ENCODE peak calls at places on chromosomes 7 and 10, in six cellular contexts. K is AG04450, R is A673, T is epithelial cell of esophagus, E is foreskin fibroblast, M is lung. J is an unnamed sample.

GRCh38 chr10:117137031-117137910 is 799 bp downstream of the VAX1 start:
- DNase-seq in E (peak; percentile 20), R (peak; percentile 81), M (no peak), T (peak; percentile 33), K (no peak), J (peak; percentile 26)

GRCh38 chr10:18145652-18146051 is 5.4 kb downstream of the CACNB2 start:
- DNase-seq in E (no peak), T (peak; percentile 18), K (no peak), M (no peak), R (peak; percentile 54), J (peak; percentile 51)

GRCh38 chr7:74174606-74175082 is 488 bp downstream of the EIF4H start:
- DNase-seq in E (no peak), K (no peak), M (peak; percentile 36), T (peak; percentile 60), R (peak; percentile 54), J (peak; percentile 69)

GRCh38 chr7:11437987-11438386 is 394.0 kb downstream of the THSD7A start:
- DNase-seq in T (peak; percentile 45), R (peak; percentile 29), M (no peak), E (peak; percentile 48), K (peak; percentile 6), J (peak; percentile 50)

GRCh38 chr10:7872041-7872442 is 53.7 kb downstream of the TAF3 start:
- DNase-seq in E (no peak), M (no peak), K (no peak), T (peak; percentile 15), R (peak; percentile 62), J (peak; percentile 54)

GRCh38 chr7:121204537-121204936 is 124.3 kb upstream of the WNT16 start:
- DNase-seq in K (no peak), T (peak; percentile 41), R (no peak), E (peak; percentile 43), M (no peak), J (no peak)

GRCh38 chr10:104330168-104331117 is 7.8 kb downstream of the ITPRIP start:
- DNase-seq in K (no peak), E (peak; percentile 84), R (no peak), M (no peak), T (peak; percentile 84), J (peak; percentile 94)

GRCh38 chr10:125076891-125077643 is 83.3 kb downstream of the CTBP2 start:
- DNase-seq in R (no peak), E (no peak), M (no peak), K (no peak), T (no peak), J (peak; percentile 70)

GRCh38 chr7:74344128-74344496 is 54.9 kb downstream of the CLIP2 start:
- DNase-seq in R (no peak), M (no peak), T (no peak), E (peak; percentile 16), K (no peak), J (peak; percentile 43)

GRCh38 chr7:5692112-5692844 is 89.2 kb downstream of the RNF216 start:
- DNase-seq in T (peak; percentile 97), E (peak; percentile 94), K (peak; percentile 96), M (peak; percentile 47), R (peak; percentile 15), J (peak; percentile 100)

GRCh38 chr7:5691536-5692090 is 89.8 kb downstream of the RNF216 start:
- DNase-seq in T (no peak), K (no peak), E (no peak), R (no peak), M (no peak), J (no peak)

GRCh38 chr7:5694221-5694754 is 87.2 kb downstream of the RNF216 start:
- DNase-seq in K (peak; percentile 92), M (no peak), T (peak; percentile 65), R (no peak), E (peak; percentile 88), J (peak; percentile 80)

GRCh38 chr7:5693529-5693928 is 87.9 kb downstream of the RNF216 start:
- DNase-seq in K (no peak), E (peak; percentile 64), R (no peak), M (no peak), T (peak; percentile 87), J (peak; percentile 59)

GRCh38 chr7:5692845-5693278 is 88.6 kb downstream of the RNF216 start:
- DNase-seq in M (no peak), E (peak; percentile 63), R (no peak), K (peak; percentile 67), T (peak; percentile 74), J (peak; percentile 92)
- H3K4me3 ChIP-seq in M (no peak overlapping the region), E (peak overlapping the region; percentile 5), R (no peak overlapping the region), K (peak overlapping the region; percentile 44), T (peak overlapping the region; percentile 15), J (peak overlapping the region; percentile 36)

GRCh38 chr10:72094574-72094973 is 6.2 kb upstream of the SPOCK2 start:
- DNase-seq in E (no peak), M (no peak), K (no peak), T (no peak), R (no peak), J (no peak)

GRCh38 chr10:72098301-72099053 is 10.1 kb upstream of the SPOCK2 start:
- DNase-seq in R (peak; percentile 53), K (no peak), T (no peak), M (no peak), E (no peak), J (no peak)

GRCh38 chr10:72097448-72098300 is 9.3 kb upstream of the SPOCK2 start:
- DNase-seq in E (peak; percentile 76), K (peak; percentile 72), R (no peak), M (no peak), T (peak; percentile 62), J (peak; percentile 97)

GRCh38 chr10:72095195-72095594 is 6.8 kb upstream of the SPOCK2 start:
- DNase-seq in T (no peak), M (no peak), E (no peak), K (no peak), R (no peak), J (no peak)

DNA sequence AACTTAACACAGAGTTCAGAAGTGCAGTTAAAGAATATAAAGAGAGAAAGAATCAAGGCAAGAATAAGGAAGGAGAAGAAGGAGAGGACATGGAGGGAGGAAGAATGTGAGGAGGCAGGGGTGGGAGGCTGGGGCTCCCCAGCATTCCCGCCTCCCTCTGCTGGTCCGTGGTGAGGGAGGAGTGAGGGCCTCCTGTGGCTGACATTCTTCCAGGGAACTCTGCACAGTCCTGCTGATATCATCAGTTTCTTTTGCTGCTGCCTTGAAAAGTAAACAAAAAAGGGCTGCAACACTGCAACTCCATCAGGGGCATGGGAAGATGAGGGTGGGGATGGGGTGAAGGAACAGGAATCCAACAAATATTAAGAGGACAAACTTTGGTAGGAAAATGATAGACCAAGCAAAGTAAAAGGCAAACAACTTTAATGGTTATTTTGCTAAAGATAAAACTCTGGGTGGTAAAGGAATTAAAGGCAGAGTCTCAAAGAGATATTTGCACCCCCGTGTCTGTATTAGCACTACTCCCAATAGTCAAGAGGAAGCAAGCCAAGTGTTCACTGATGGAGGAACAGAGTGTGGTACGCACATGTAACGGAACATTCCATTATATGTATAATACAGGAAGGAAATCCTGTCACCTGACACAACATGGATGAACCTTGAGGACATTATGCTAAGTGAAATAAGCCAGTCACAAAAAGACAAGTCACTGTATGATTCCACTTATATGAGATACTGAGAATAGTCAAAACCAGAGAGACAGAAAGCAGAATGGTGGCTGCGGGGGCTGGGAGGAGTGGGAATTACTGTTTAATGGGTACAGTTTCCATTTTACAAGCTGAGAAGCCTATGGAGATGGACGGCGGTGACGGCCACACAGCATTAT is 8.0 kb upstream of the SPOCK2 start:
- DNase-seq in K (no peak), T (no peak), E (no peak), M (no peak), R (no peak), J (peak; percentile 21)
- TF ChIP-seq CTCF in K (peak; percentile 30), T (no peak), E (no peak), M (no peak), R (no peak), J (no peak)

GRCh38 chr10:69088471-69088769 is 517 bp downstream of the SRGN start:
- DNase-seq in K (no peak), R (no peak), T (no peak), E (no peak), M (no peak), J (peak; percentile 44)
- H3K4me3 ChIP-seq in K (peak overlapping the region; percentile 60), R (no peak overlapping the region), T (no peak overlapping the region), E (peak overlapping the region; percentile 18), M (peak overlapping the region; percentile 17), J (peak overlapping the region; percentile 62)

DNA sequence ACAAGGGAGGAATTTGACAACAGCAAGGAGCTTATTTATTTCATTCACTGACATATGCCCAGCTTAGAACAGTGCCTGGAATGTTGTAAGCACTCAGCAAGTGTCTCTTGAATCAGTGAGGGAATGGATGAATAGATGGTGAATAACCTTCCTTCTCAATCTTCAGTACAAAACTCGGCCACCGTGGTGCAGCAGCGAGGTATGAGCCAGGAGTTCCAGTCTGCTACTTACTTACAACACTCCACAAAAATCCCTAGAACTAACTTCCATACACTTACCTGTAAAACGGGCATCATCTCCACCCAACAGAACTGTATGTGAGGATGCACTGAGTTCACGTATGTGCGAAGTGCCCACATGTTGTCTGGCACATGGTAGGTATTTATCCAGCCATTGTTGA is 237.4 kb downstream of the WDR11 start:
- DNase-seq in T (peak; percentile 69), R (peak; percentile 27), E (no peak), M (no peak), K (no peak), J (no peak)
- TF ChIP-seq CTCF in T (peak; percentile 61), R (peak; percentile 24), E (no peak), M (no peak), K (no peak), J (no peak)